ENCODE peak calls at places on chromosomes 11 and 22, in ten cellular contexts. One of them, this sample, is unnamed.

GRCh38 chr11:27233654-27234042 is 129.4 kb downstream of the CCDC34 start:
- DNase-seq in HepG2: no peak
- DNase-seq in Peyer's patch: no peak
- DNase-seq in foreskin fibroblast: no peak
- DNase-seq in PC-3: no peak
- DNase-seq in lower leg skin: no peak
- DNase-seq in coronary artery: no peak
- DNase-seq in BJ: no peak
- DNase-seq in hepatocyte: no peak
- DNase-seq in HFF-Myc: no peak
- DNase-seq in this sample: peak; percentile 55

GRCh38 chr11:4991066-4991465 is 3.6 kb upstream of the OR51L1 start:
- DNase-seq in BJ: no peak
- DNase-seq in PC-3: peak; percentile 9
- DNase-seq in HFF-Myc: no peak
- DNase-seq in lower leg skin: no peak
- DNase-seq in hepatocyte: peak; percentile 8
- DNase-seq in Peyer's patch: no peak
- DNase-seq in foreskin fibroblast: no peak
- DNase-seq in HepG2: no peak
- DNase-seq in coronary artery: no peak
- DNase-seq in this sample: peak; percentile 0

GRCh38 chr11:77375114-77375513 is 73.6 kb upstream of the GDPD4 start:
- DNase-seq in BJ: no peak
- DNase-seq in Peyer's patch: no peak
- DNase-seq in HepG2: no peak
- DNase-seq in coronary artery: no peak
- DNase-seq in lower leg skin: no peak
- DNase-seq in HFF-Myc: no peak
- DNase-seq in foreskin fibroblast: no peak
- DNase-seq in hepatocyte: no peak
- DNase-seq in PC-3: peak; percentile 50
- DNase-seq in this sample: no peak

GRCh38 chr11:48384670-48385069 is 18.4 kb upstream of the OR4C5 start:
- DNase-seq in HFF-Myc: no peak
- DNase-seq in HepG2: no peak
- DNase-seq in foreskin fibroblast: no peak
- DNase-seq in PC-3: no peak
- DNase-seq in Peyer's patch: no peak
- DNase-seq in coronary artery: no peak
- DNase-seq in BJ: no peak
- DNase-seq in lower leg skin: no peak
- DNase-seq in hepatocyte: no peak
- DNase-seq in this sample: no peak

GRCh38 chr11:69531071-69531716 is 49.7 kb downstream of the LINC01488 start:
- DNase-seq in Peyer's patch: no peak
- DNase-seq in BJ: no peak
- DNase-seq in foreskin fibroblast: no peak
- DNase-seq in hepatocyte: no peak
- DNase-seq in coronary artery: peak; percentile 41
- DNase-seq in HFF-Myc: no peak
- DNase-seq in HepG2: no peak
- DNase-seq in lower leg skin: no peak
- DNase-seq in PC-3: no peak
- DNase-seq in this sample: no peak

GRCh38 chr11:5138256-5138655 is at the start of gene OR52A5:
- DNase-seq in PC-3: no peak
- DNase-seq in Peyer's patch: no peak
- DNase-seq in hepatocyte: no peak
- DNase-seq in HFF-Myc: no peak
- DNase-seq in foreskin fibroblast: no peak
- DNase-seq in BJ: no peak
- DNase-seq in coronary artery: no peak
- DNase-seq in HepG2: no peak
- DNase-seq in lower leg skin: no peak
- DNase-seq in this sample: no peak

GRCh38 chr11:16494918-16495691 is 138.8 kb upstream of the SOX6 start:
- DNase-seq in hepatocyte: no peak
- DNase-seq in coronary artery: no peak
- DNase-seq in HFF-Myc: no peak
- DNase-seq in lower leg skin: no peak
- DNase-seq in HepG2: no peak
- DNase-seq in foreskin fibroblast: no peak
- DNase-seq in PC-3: no peak
- DNase-seq in BJ: no peak
- DNase-seq in Peyer's patch: no peak
- DNase-seq in this sample: no peak

GRCh38 chr11:63813563-63814382 is 517 bp downstream of the SPINDOC start:
- DNase-seq in coronary artery: no peak
- DNase-seq in BJ: no peak
- DNase-seq in foreskin fibroblast: peak; percentile 29
- DNase-seq in Peyer's patch: peak; percentile 55
- DNase-seq in hepatocyte: peak; percentile 63
- DNase-seq in HepG2: no peak
- DNase-seq in HFF-Myc: no peak
- DNase-seq in PC-3: peak; percentile 49
- DNase-seq in lower leg skin: no peak
- DNase-seq in this sample: peak; percentile 51

GRCh38 chr11:57468276-57468675 is 7.9 kb downstream of the RTN4RL2 start:
- DNase-seq in foreskin fibroblast: no peak
- DNase-seq in lower leg skin: no peak
- DNase-seq in Peyer's patch: no peak
- DNase-seq in HepG2: no peak
- DNase-seq in PC-3: no peak
- DNase-seq in coronary artery: no peak
- DNase-seq in HFF-Myc: no peak
- DNase-seq in hepatocyte: no peak
- DNase-seq in BJ: no peak
- DNase-seq in this sample: no peak

GRCh38 chr22:46803031-46803880 is 40.8 kb downstream of the TBC1D22A start:
- DNase-seq in HepG2: peak; percentile 47
- DNase-seq in Peyer's patch: peak; percentile 47
- DNase-seq in HFF-Myc: no peak
- DNase-seq in foreskin fibroblast: no peak
- DNase-seq in hepatocyte: peak; percentile 78
- DNase-seq in coronary artery: no peak
- DNase-seq in lower leg skin: no peak
- DNase-seq in PC-3: peak; percentile 60
- DNase-seq in BJ: no peak
- DNase-seq in this sample: no peak

GRCh38 chr11:58914821-58915543 is 24.3 kb upstream of the GLYATL1 start:
- DNase-seq in hepatocyte: no peak
- DNase-seq in lower leg skin: no peak
- DNase-seq in PC-3: peak; percentile 15
- DNase-seq in coronary artery: no peak
- DNase-seq in HepG2: no peak
- DNase-seq in BJ: no peak
- DNase-seq in Peyer's patch: no peak
- DNase-seq in HFF-Myc: no peak
- DNase-seq in foreskin fibroblast: peak; percentile 28
- DNase-seq in this sample: no peak

GRCh38 chr11:58004664-58005063 is 19.0 kb upstream of the OR9Q1 start:
- DNase-seq in PC-3: no peak
- DNase-seq in HepG2: no peak
- DNase-seq in HFF-Myc: no peak
- DNase-seq in foreskin fibroblast: no peak
- DNase-seq in coronary artery: no peak
- DNase-seq in lower leg skin: no peak
- DNase-seq in BJ: no peak
- DNase-seq in Peyer's patch: no peak
- DNase-seq in hepatocyte: no peak
- DNase-seq in this sample: no peak

GRCh38 chr11:9473408-9473807 is 12.6 kb downstream of the ZNF143 start:
- DNase-seq in hepatocyte: no peak
- DNase-seq in coronary artery: no peak
- DNase-seq in PC-3: no peak
- DNase-seq in lower leg skin: no peak
- DNase-seq in HFF-Myc: no peak
- DNase-seq in Peyer's patch: no peak
- DNase-seq in BJ: no peak
- DNase-seq in foreskin fibroblast: no peak
- DNase-seq in HepG2: no peak
- DNase-seq in this sample: no peak

GRCh38 chr22:48703265-48703941 is 1124.3 kb downstream of the BRD1 start:
- DNase-seq in Peyer's patch: no peak
- DNase-seq in PC-3: no peak
- DNase-seq in coronary artery: no peak
- DNase-seq in HepG2: no peak
- DNase-seq in hepatocyte: no peak
- DNase-seq in foreskin fibroblast: no peak
- DNase-seq in HFF-Myc: no peak
- DNase-seq in lower leg skin: no peak
- DNase-seq in BJ: no peak
- DNase-seq in this sample: no peak

GRCh38 chr11:79092791-79093313 is 348.0 kb downstream of the TENM4 start:
- DNase-seq in HepG2: no peak
- DNase-seq in HFF-Myc: peak; percentile 98
- DNase-seq in lower leg skin: peak; percentile 66
- DNase-seq in coronary artery: no peak
- DNase-seq in PC-3: peak; percentile 98
- DNase-seq in foreskin fibroblast: peak; percentile 99
- DNase-seq in hepatocyte: no peak
- DNase-seq in BJ: peak; percentile 100
- DNase-seq in Peyer's patch: no peak
- DNase-seq in this sample: peak; percentile 100

GRCh38 chr11:113163291-113164030 is 150.9 kb upstream of the TTC12 start:
- DNase-seq in hepatocyte: no peak
- DNase-seq in foreskin fibroblast: no peak
- DNase-seq in BJ: no peak
- DNase-seq in coronary artery: no peak
- DNase-seq in HFF-Myc: no peak
- DNase-seq in PC-3: no peak
- DNase-seq in Peyer's patch: no peak
- DNase-seq in lower leg skin: no peak
- DNase-seq in HepG2: no peak
- DNase-seq in this sample: peak; percentile 47

GRCh38 chr11:90434858-90435257 is 212.0 kb upstream of the CHORDC1 start:
- DNase-seq in foreskin fibroblast: no peak
- DNase-seq in HepG2: peak; percentile 35
- DNase-seq in PC-3: peak; percentile 56
- DNase-seq in lower leg skin: no peak
- DNase-seq in HFF-Myc: no peak
- DNase-seq in BJ: no peak
- DNase-seq in coronary artery: no peak
- DNase-seq in Peyer's patch: no peak
- DNase-seq in hepatocyte: peak; percentile 44
- DNase-seq in this sample: no peak

GRCh38 chr11:130161441-130161840 is 1.9 kb downstream of the ST14 start:
- DNase-seq in lower leg skin: no peak
- DNase-seq in coronary artery: no peak
- DNase-seq in PC-3: no peak
- DNase-seq in foreskin fibroblast: no peak
- DNase-seq in BJ: no peak
- DNase-seq in HFF-Myc: no peak
- DNase-seq in HepG2: no peak
- DNase-seq in Peyer's patch: no peak
- DNase-seq in hepatocyte: no peak
- DNase-seq in this sample: no peak
- H3K4me3 ChIP-seq in lower leg skin: no peak overlapping the region
- H3K4me3 ChIP-seq in coronary artery: no peak overlapping the region
- H3K4me3 ChIP-seq in PC-3: peak overlapping the region; percentile 99
- H3K4me3 ChIP-seq in foreskin fibroblast: no peak overlapping the region
- H3K4me3 ChIP-seq in BJ: no peak overlapping the region
- H3K4me3 ChIP-seq in HFF-Myc: no peak overlapping the region
- H3K4me3 ChIP-seq in HepG2: no peak overlapping the region
- H3K4me3 ChIP-seq in Peyer's patch: peak overlapping the region; percentile 71
- H3K4me3 ChIP-seq in hepatocyte: peak overlapping the region; percentile 3
- H3K4me3 ChIP-seq in this sample: no peak overlapping the region

GRCh38 chr11:19905280-19905853 is 192.7 kb downstream of the NAV2 start:
- DNase-seq in PC-3: peak; percentile 48
- DNase-seq in hepatocyte: peak; percentile 69
- DNase-seq in lower leg skin: no peak
- DNase-seq in BJ: no peak
- DNase-seq in foreskin fibroblast: no peak
- DNase-seq in coronary artery: no peak
- DNase-seq in HFF-Myc: no peak
- DNase-seq in HepG2: peak; percentile 51
- DNase-seq in Peyer's patch: no peak
- DNase-seq in this sample: peak; percentile 70
- TF ChIP-seq CTCF in PC-3: peak; percentile 77
- TF ChIP-seq CTCF in hepatocyte: peak; percentile 76
- TF ChIP-seq CTCF in lower leg skin: no peak
- TF ChIP-seq CTCF in BJ: peak; percentile 61
- TF ChIP-seq CTCF in foreskin fibroblast: peak; percentile 54
- TF ChIP-seq CTCF in coronary artery: peak; percentile 44
- TF ChIP-seq CTCF in HFF-Myc: peak; percentile 52
- TF ChIP-seq CTCF in HepG2: peak; percentile 73
- TF ChIP-seq CTCF in Peyer's patch: peak; percentile 55
- TF ChIP-seq CTCF in this sample: peak; percentile 70

GRCh38 chr11:6632116-6633073 is 13.2 kb upstream of the TPP1 start:
- DNase-seq in lower leg skin: no peak
- DNase-seq in HFF-Myc: no peak
- DNase-seq in coronary artery: no peak
- DNase-seq in hepatocyte: no peak
- DNase-seq in foreskin fibroblast: no peak
- DNase-seq in HepG2: no peak
- DNase-seq in PC-3: no peak
- DNase-seq in Peyer's patch: no peak
- DNase-seq in BJ: no peak
- DNase-seq in this sample: no peak

GRCh38 chr11:6631356-6631890 is 12.2 kb upstream of the TPP1 start:
- DNase-seq in HFF-Myc: no peak
- DNase-seq in hepatocyte: no peak
- DNase-seq in HepG2: no peak
- DNase-seq in foreskin fibroblast: no peak
- DNase-seq in Peyer's patch: no peak
- DNase-seq in PC-3: no peak
- DNase-seq in BJ: no peak
- DNase-seq in lower leg skin: no peak
- DNase-seq in coronary artery: no peak
- DNase-seq in this sample: no peak

GRCh38 chr11:6629892-6630631 is 10.8 kb upstream of the TPP1 start:
- DNase-seq in lower leg skin: no peak
- DNase-seq in PC-3: no peak
- DNase-seq in HepG2: no peak
- DNase-seq in foreskin fibroblast: no peak
- DNase-seq in Peyer's patch: no peak
- DNase-seq in HFF-Myc: no peak
- DNase-seq in coronary artery: no peak
- DNase-seq in hepatocyte: peak; percentile 45
- DNase-seq in BJ: no peak
- DNase-seq in this sample: no peak

GRCh38 chr11:6629573-6629891 is 10.3 kb upstream of the TPP1 start:
- DNase-seq in lower leg skin: no peak
- DNase-seq in HepG2: no peak
- DNase-seq in hepatocyte: no peak
- DNase-seq in Peyer's patch: no peak
- DNase-seq in foreskin fibroblast: no peak
- DNase-seq in PC-3: no peak
- DNase-seq in coronary artery: no peak
- DNase-seq in HFF-Myc: no peak
- DNase-seq in BJ: no peak
- DNase-seq in this sample: no peak

GRCh38 chr11:6630632-6631291 is 11.5 kb upstream of the TPP1 start:
- DNase-seq in coronary artery: no peak
- DNase-seq in foreskin fibroblast: no peak
- DNase-seq in HFF-Myc: no peak
- DNase-seq in Peyer's patch: no peak
- DNase-seq in lower leg skin: no peak
- DNase-seq in BJ: no peak
- DNase-seq in PC-3: no peak
- DNase-seq in hepatocyte: no peak
- DNase-seq in HepG2: no peak
- DNase-seq in this sample: no peak
- H3K4me3 ChIP-seq in coronary artery: no peak overlapping the region
- H3K4me3 ChIP-seq in foreskin fibroblast: no peak overlapping the region
- H3K4me3 ChIP-seq in HFF-Myc: no peak overlapping the region
- H3K4me3 ChIP-seq in Peyer's patch: peak overlapping the region; percentile 38
- H3K4me3 ChIP-seq in lower leg skin: no peak overlapping the region
- H3K4me3 ChIP-seq in BJ: no peak overlapping the region
- H3K4me3 ChIP-seq in PC-3: no peak overlapping the region
- H3K4me3 ChIP-seq in hepatocyte: no peak overlapping the region
- H3K4me3 ChIP-seq in HepG2: peak overlapping the region; percentile 48
- H3K4me3 ChIP-seq in this sample: no peak overlapping the region

GRCh38 chr11:64996710-64997380 is at the start of gene BATF2:
- DNase-seq in HFF-Myc: peak; percentile 66
- DNase-seq in lower leg skin: peak; percentile 48
- DNase-seq in HepG2: peak; percentile 94
- DNase-seq in Peyer's patch: peak; percentile 80
- DNase-seq in coronary artery: peak; percentile 85
- DNase-seq in BJ: no peak
- DNase-seq in hepatocyte: peak; percentile 87
- DNase-seq in PC-3: peak; percentile 61
- DNase-seq in foreskin fibroblast: peak; percentile 74
- DNase-seq in this sample: peak; percentile 73
- TF ChIP-seq CTCF in HFF-Myc: peak; percentile 54
- TF ChIP-seq CTCF in lower leg skin: no peak
- TF ChIP-seq CTCF in HepG2: peak; percentile 95
- TF ChIP-seq CTCF in Peyer's patch: peak; percentile 68
- TF ChIP-seq CTCF in coronary artery: no peak
- TF ChIP-seq CTCF in BJ: peak; percentile 74
- TF ChIP-seq CTCF in hepatocyte: peak; percentile 40
- TF ChIP-seq CTCF in PC-3: peak; percentile 71
- TF ChIP-seq CTCF in foreskin fibroblast: peak; percentile 56
- TF ChIP-seq CTCF in this sample: peak; percentile 47

This sample was measured in AG10803.